ENCODE peak calls at places on chromosome 9, in six cellular contexts. One of them, this sample, is unnamed.

GRCh38 chr9:4424891-4425290 is 65.4 kb upstream of the SLC1A1 start:
- DNase-seq in H9: no peak
- DNase-seq in astrocyte of the spinal cord: no peak
- DNase-seq in T-cell: no peak
- DNase-seq in natural killer cell treated with Interleukin-12 subunit alpha and Interleukin-12 subunit beta and Interleukin-15 and Interleukin-18, amount 100 ng/mL, for 72 hours: no peak
- DNase-seq in DMS53: no peak
- DNase-seq in this sample: no peak

GRCh38 chr9:107219486-107219853 is 63.6 kb upstream of the RAD23B start:
- DNase-seq in H9: no peak
- DNase-seq in astrocyte of the spinal cord: no peak
- DNase-seq in T-cell: no peak
- DNase-seq in natural killer cell treated with Interleukin-12 subunit alpha and Interleukin-12 subunit beta and Interleukin-15 and Interleukin-18, amount 100 ng/mL, for 72 hours: no peak
- DNase-seq in DMS53: no peak
- DNase-seq in this sample: no peak

GRCh38 chr9:7216004-7216821 is 458.4 kb downstream of the KDM4C start:
- DNase-seq in H9: no peak
- DNase-seq in astrocyte of the spinal cord: peak; percentile 27
- DNase-seq in T-cell: no peak
- DNase-seq in natural killer cell treated with Interleukin-12 subunit alpha and Interleukin-12 subunit beta and Interleukin-15 and Interleukin-18, amount 100 ng/mL, for 72 hours: peak; percentile 65
- DNase-seq in DMS53: peak; percentile 18
- DNase-seq in this sample: no peak

GRCh38 chr9:128972956-128973355 is 25.5 kb downstream of the NUP188 start:
- DNase-seq in H9: no peak
- DNase-seq in astrocyte of the spinal cord: peak; percentile 54
- DNase-seq in T-cell: no peak
- DNase-seq in natural killer cell treated with Interleukin-12 subunit alpha and Interleukin-12 subunit beta and Interleukin-15 and Interleukin-18, amount 100 ng/mL, for 72 hours: no peak
- DNase-seq in DMS53: no peak
- DNase-seq in this sample: no peak

GRCh38 chr9:98983295-98984268 is 39.9 kb downstream of the COL15A1 start:
- DNase-seq in H9: no peak
- DNase-seq in astrocyte of the spinal cord: peak; percentile 89
- DNase-seq in T-cell: no peak
- DNase-seq in natural killer cell treated with Interleukin-12 subunit alpha and Interleukin-12 subunit beta and Interleukin-15 and Interleukin-18, amount 100 ng/mL, for 72 hours: no peak
- DNase-seq in DMS53: no peak
- DNase-seq in this sample: no peak

GRCh38 chr9:121857941-121858340 is 206.5 kb downstream of the DAB2IP start:
- DNase-seq in H9: no peak
- DNase-seq in astrocyte of the spinal cord: no peak
- DNase-seq in T-cell: no peak
- DNase-seq in natural killer cell treated with Interleukin-12 subunit alpha and Interleukin-12 subunit beta and Interleukin-15 and Interleukin-18, amount 100 ng/mL, for 72 hours: no peak
- DNase-seq in DMS53: no peak
- DNase-seq in this sample: no peak

GRCh38 chr9:126516936-126517750 is 96.6 kb upstream of the LMX1B start:
- DNase-seq in H9: peak; percentile 75
- DNase-seq in astrocyte of the spinal cord: peak; percentile 72
- DNase-seq in T-cell: no peak
- DNase-seq in natural killer cell treated with Interleukin-12 subunit alpha and Interleukin-12 subunit beta and Interleukin-15 and Interleukin-18, amount 100 ng/mL, for 72 hours: peak; percentile 85
- DNase-seq in DMS53: peak; percentile 72
- DNase-seq in this sample: no peak

GRCh38 chr9:133540336-133541025 is 6.0 kb downstream of the ADAMTSL2 start:
- DNase-seq in H9: no peak
- DNase-seq in astrocyte of the spinal cord: no peak
- DNase-seq in T-cell: no peak
- DNase-seq in natural killer cell treated with Interleukin-12 subunit alpha and Interleukin-12 subunit beta and Interleukin-15 and Interleukin-18, amount 100 ng/mL, for 72 hours: no peak
- DNase-seq in DMS53: no peak
- DNase-seq in this sample: no peak

GRCh38 chr9:136828474-136829140 is 13.7 kb upstream of the AJM1 start:
- DNase-seq in H9: no peak
- DNase-seq in astrocyte of the spinal cord: no peak
- DNase-seq in T-cell: no peak
- DNase-seq in natural killer cell treated with Interleukin-12 subunit alpha and Interleukin-12 subunit beta and Interleukin-15 and Interleukin-18, amount 100 ng/mL, for 72 hours: peak; percentile 55
- DNase-seq in DMS53: no peak
- DNase-seq in this sample: no peak

This sample was measured in naive thymus-derived CD8-positive, alpha-beta T cell.